ENCODE peak calls at places on chromosomes 13 and 19, in ten cellular contexts. K is tibial nerve, Y is transverse colon, H is lower lobe of right lung, Q is OCI-LY7, M is esophagus muscularis mucosa, O is esophagus squamous epithelium, U is right cardiac atrium, G is foreskin keratinocyte, J is colonic mucosa. V is an unnamed sample.

GRCh38 chr13:77384999-77385398 is 58.1 kb upstream of the MYCBP2 start:
- DNase-seq in K (no peak), Y (no peak), H (no peak), Q (no peak), M (no peak), O (no peak), U (no peak), G (no peak), J (no peak), V (no peak)

GRCh38 chr13:51420681-51421476 is 32.0 kb downstream of the INTS6 start:
- DNase-seq in K (no peak), Y (no peak), H (no peak), Q (peak; percentile 60), M (no peak), O (no peak), U (no peak), G (no peak), J (no peak), V (no peak)

GRCh38 chr13:29914591-29914990 is 64.2 kb upstream of the UBL3 start:
- DNase-seq in K (no peak), Y (no peak), H (no peak), Q (no peak), M (no peak), O (no peak), U (no peak), G (no peak), J (no peak), V (no peak)

GRCh38 chr19:30376272-30376671 is 4.1 kb downstream of the ZNF536 start:
- DNase-seq in K (no peak), Y (no peak), H (no peak), Q (no peak), M (no peak), O (no peak), U (no peak), G (no peak), J (no peak), V (no peak)

GRCh38 chr13:93200626-93201025 is 26.0 kb upstream of the GPC6 start:
- DNase-seq in K (no peak), Y (no peak), H (no peak), Q (no peak), M (no peak), O (no peak), U (no peak), G (no peak), J (no peak), V (no peak)

GRCh38 chr19:17401628-17402027 is 3.8 kb downstream of the BST2 start:
- DNase-seq in K (no peak), Y (no peak), H (no peak), Q (no peak), M (no peak), O (no peak), U (no peak), G (no peak), J (no peak), V (peak; percentile 65)

GRCh38 chr19:46745030-46745429 is 827 bp upstream of the FKRP start:
- DNase-seq in K (no peak), Y (no peak), H (no peak), Q (no peak), M (no peak), O (no peak), U (no peak), G (no peak), J (no peak), V (peak; percentile 95)

GRCh38 chr19:6235031-6235951 is 44.5 kb downstream of the MLLT1 start:
- DNase-seq in K (no peak), Y (no peak), H (no peak), Q (no peak), M (no peak), O (no peak), U (no peak), G (no peak), J (no peak), V (peak; percentile 65)

GRCh38 chr13:101706651-101707050 is 254.2 kb downstream of the ITGBL1 start:
- DNase-seq in K (no peak), Y (peak; percentile 8), H (no peak), Q (no peak), M (no peak), O (no peak), U (peak; percentile 12), G (peak; percentile 40), J (no peak), V (peak; percentile 91)

GRCh38 chr19:1206063-1206732 is 620 bp downstream of the STK11 start:
- DNase-seq in K (no peak), Y (no peak), H (no peak), Q (no peak), M (no peak), O (no peak), U (peak; percentile 33), G (no peak), J (no peak), V (no peak)

GRCh38 chr13:86559915-86560314 is 760.7 kb upstream of the SLITRK6 start:
- DNase-seq in K (no peak), Y (no peak), H (no peak), Q (no peak), M (no peak), O (no peak), U (no peak), G (no peak), J (no peak), V (no peak)

GRCh38 chr19:51329411-51329810 is 12.5 kb downstream of the VSIG10L start:
- DNase-seq in K (no peak), Y (no peak), H (no peak), Q (no peak), M (no peak), O (no peak), U (no peak), G (no peak), J (no peak), V (peak; percentile 21)

GRCh38 chr13:50386527-50387123 is 371.4 kb downstream of the KCNRG start:
- DNase-seq in K (no peak), Y (no peak), H (no peak), Q (no peak), M (peak; percentile 19), O (no peak), U (peak; percentile 33), G (no peak), J (no peak), V (peak; percentile 82)

GRCh38 chr19:4343845-4344713 is 717 bp downstream of the MPND start:
- DNase-seq in K (no peak), Y (no peak), H (no peak), Q (no peak), M (no peak), O (no peak), U (peak; percentile 36), G (no peak), J (peak; percentile 44), V (peak; percentile 78)
- H3K27ac ChIP-seq in K (no peak overlapping the region), Y (peak overlapping the region; percentile 99), H (peak overlapping the region; percentile 91), Q (no peak overlapping the region), M (peak overlapping the region; percentile 95), O (peak overlapping the region; percentile 98), U (no peak overlapping the region), G (no peak overlapping the region), J (peak overlapping the region; percentile 96), V (no peak overlapping the region)

GRCh38 chr13:40692946-40693345 is 26.5 kb upstream of the FOXO1 start:
- DNase-seq in K (no peak), Y (no peak), H (no peak), Q (no peak), M (peak; percentile 14), O (no peak), U (no peak), G (peak; percentile 26), J (no peak), V (no peak)

GRCh38 chr13:40694426-40694825 is 28.0 kb upstream of the FOXO1 start:
- DNase-seq in K (no peak), Y (no peak), H (no peak), Q (peak; percentile 60), M (peak; percentile 66), O (no peak), U (no peak), G (no peak), J (no peak), V (no peak)

GRCh38 chr13:40697711-40698110 is 31.3 kb upstream of the FOXO1 start:
- DNase-seq in K (no peak), Y (peak; percentile 14), H (no peak), Q (peak; percentile 89), M (no peak), O (no peak), U (no peak), G (no peak), J (no peak), V (no peak)
- H3K27ac ChIP-seq in K (no peak overlapping the region), Y (no peak overlapping the region), H (no peak overlapping the region), Q (peak overlapping the region; percentile 94), M (no peak overlapping the region), O (no peak overlapping the region), U (no peak overlapping the region), G (no peak overlapping the region), J (no peak overlapping the region), V (no peak overlapping the region)

DNA sequence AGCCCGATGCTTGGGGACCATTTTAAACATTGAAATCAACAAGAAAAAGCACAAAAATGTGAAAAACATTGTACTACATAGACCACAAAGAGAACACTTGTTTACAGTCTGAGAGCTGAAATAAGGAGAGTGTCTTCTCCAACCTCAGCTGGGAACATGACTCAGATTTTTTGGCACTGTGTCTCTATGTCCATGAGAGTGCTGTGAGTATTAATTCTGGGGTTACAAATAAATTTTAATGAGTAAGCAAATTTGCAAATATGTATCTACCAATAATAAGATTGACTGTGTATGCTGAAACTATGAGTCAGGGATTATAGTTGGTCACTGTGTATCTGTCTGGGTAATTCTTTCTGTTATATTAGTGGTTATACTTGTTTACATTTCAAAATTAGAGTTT is 174.0 kb downstream of the DCT start:
- DNase-seq in K (no peak), Y (no peak), H (no peak), Q (no peak), M (no peak), O (no peak), U (no peak), G (peak; percentile 76), J (no peak), V (no peak)
- H3K27ac ChIP-seq in K (peak overlapping the region; percentile 18), Y (no peak overlapping the region), H (no peak overlapping the region), Q (no peak overlapping the region), M (no peak overlapping the region), O (peak overlapping the region; percentile 44), U (no peak overlapping the region), G (peak overlapping the region; percentile 93), J (no peak overlapping the region), V (peak overlapping the region; percentile 66)

GRCh38 chr13:113629814-113630213 is 28.2 kb downstream of the ATP4B start:
- DNase-seq in K (no peak), Y (no peak), H (peak; percentile 22), Q (no peak), M (no peak), O (no peak), U (no peak), G (no peak), J (no peak), V (no peak)

GRCh38 chr13:113624235-113624587 is 33.8 kb downstream of the ATP4B start:
- DNase-seq in K (no peak), Y (no peak), H (no peak), Q (no peak), M (no peak), O (no peak), U (no peak), G (no peak), J (no peak), V (peak; percentile 38)

GRCh38 chr13:113628291-113629270 is 29.4 kb downstream of the ATP4B start:
- DNase-seq in K (no peak), Y (no peak), H (peak; percentile 42), Q (no peak), M (no peak), O (no peak), U (no peak), G (no peak), J (no peak), V (peak; percentile 65)

GRCh38 chr13:113625965-113626661 is 31.9 kb downstream of the ATP4B start:
- DNase-seq in K (no peak), Y (no peak), H (peak; percentile 20), Q (no peak), M (no peak), O (no peak), U (no peak), G (no peak), J (no peak), V (peak; percentile 92)

GRCh38 chr13:113627136-113627535 is 30.9 kb downstream of the ATP4B start:
- DNase-seq in K (no peak), Y (no peak), H (peak; percentile 40), Q (no peak), M (no peak), O (no peak), U (no peak), G (no peak), J (no peak), V (peak; percentile 46)
- H3K27ac ChIP-seq in K (no peak overlapping the region), Y (no peak overlapping the region), H (no peak overlapping the region), Q (no peak overlapping the region), M (no peak overlapping the region), O (no peak overlapping the region), U (no peak overlapping the region), G (no peak overlapping the region), J (no peak overlapping the region), V (no peak overlapping the region)